ENCODE peak calls at places on chromosomes 5 and 9, in four cellular contexts. D, E, T and K are unnamed samples.

GRCh38 chr9:90333226-90333625 is 309.4 kb downstream of the DIRAS2 start:
- DNase-seq in D (no peak), E (no peak), T (no peak), K (no peak)

GRCh38 chr9:127873886-127874285 is 3.6 kb downstream of the AK1 start:
- DNase-seq in D (no peak), E (peak), T (no peak), K (no peak)

GRCh38 chr5:163565931-163566608 is 60.7 kb downstream of the MAT2B start:
- DNase-seq in D (peak), E (no peak), T (peak), K (no peak)

GRCh38 chr9:109780453-109781033 is 545 bp downstream of the PALM2AKAP2 start:
- DNase-seq in D (no peak), E (no peak), T (peak), K (no peak)

GRCh38 chr5:72300590-72301339 is 19.3 kb downstream of the MRPS27 start:
- DNase-seq in D (no peak), E (no peak), T (no peak), K (no peak)

GRCh38 chr9:100455470-100455869 is 17.5 kb upstream of the TMEFF1 start:
- DNase-seq in D (no peak), E (no peak), T (no peak), K (no peak)

GRCh38 chr5:13601152-13601551 is 343.3 kb downstream of the DNAH5 start:
- DNase-seq in D (no peak), E (no peak), T (peak), K (no peak)

GRCh38 chr9:134065720-134066419 is 2.0 kb downstream of the BRD3 start:
- DNase-seq in D (no peak), E (no peak), T (no peak), K (peak)

GRCh38 chr9:75229605-75230332 is 141.5 kb downstream of the OSTF1 start:
- DNase-seq in D (no peak), E (no peak), T (peak), K (peak)

GRCh38 chr5:118687085-118687484 is 301.3 kb downstream of the DTWD2 start:
- DNase-seq in D (no peak), E (no peak), T (no peak), K (no peak)

GRCh38 chr5:56737002-56737621 is 78.2 kb upstream of the MAP3K1 start:
- DNase-seq in D (no peak), E (no peak), T (no peak), K (no peak)